ENCODE peak calls at places on chromosomes 13 and 19, in ten cellular contexts. One of them, this sample, is unnamed.

GRCh38 chr19:57269515-57270250 is 10.6 kb upstream of the ZNF460 start:
- DNase-seq in heart right ventricle: no peak
- DNase-seq in fibroblast of mammary gland: peak
- DNase-seq in ovary: no peak
- DNase-seq in endothelial cell of umbilical vein: peak
- DNase-seq in PC-9: no peak
- DNase-seq in NB4: no peak
- DNase-seq in uterus: no peak
- DNase-seq in testis: no peak
- DNase-seq in thoracic aorta: no peak
- DNase-seq in this sample: peak

GRCh38 chr13:95382411-95382810 is 81.2 kb upstream of the ABCC4 start:
- DNase-seq in PC-9: no peak
- DNase-seq in fibroblast of mammary gland: no peak
- DNase-seq in heart right ventricle: no peak
- DNase-seq in uterus: no peak
- DNase-seq in NB4: no peak
- DNase-seq in ovary: no peak
- DNase-seq in endothelial cell of umbilical vein: no peak
- DNase-seq in thoracic aorta: no peak
- DNase-seq in testis: no peak
- DNase-seq in this sample: peak

GRCh38 chr13:73996569-73996968 is 137.6 kb downstream of the KLF12 start:
- DNase-seq in fibroblast of mammary gland: no peak
- DNase-seq in thoracic aorta: no peak
- DNase-seq in endothelial cell of umbilical vein: no peak
- DNase-seq in heart right ventricle: no peak
- DNase-seq in PC-9: no peak
- DNase-seq in NB4: no peak
- DNase-seq in uterus: no peak
- DNase-seq in ovary: no peak
- DNase-seq in testis: no peak
- DNase-seq in this sample: no peak

GRCh38 chr13:106349080-106349841 is 186.2 kb downstream of the EFNB2 start:
- DNase-seq in fibroblast of mammary gland: peak
- DNase-seq in testis: peak
- DNase-seq in uterus: no peak
- DNase-seq in thoracic aorta: no peak
- DNase-seq in endothelial cell of umbilical vein: peak
- DNase-seq in NB4: no peak
- DNase-seq in heart right ventricle: peak
- DNase-seq in PC-9: peak
- DNase-seq in ovary: peak
- DNase-seq in this sample: peak

GRCh38 chr13:22311734-22312404 is 641.0 kb downstream of the FGF9 start:
- DNase-seq in ovary: no peak
- DNase-seq in PC-9: no peak
- DNase-seq in NB4: no peak
- DNase-seq in uterus: peak
- DNase-seq in fibroblast of mammary gland: no peak
- DNase-seq in testis: no peak
- DNase-seq in endothelial cell of umbilical vein: no peak
- DNase-seq in heart right ventricle: peak
- DNase-seq in thoracic aorta: no peak
- DNase-seq in this sample: no peak

GRCh38 chr13:51286135-51287002 is 53.1 kb upstream of the SERPINE3 start:
- DNase-seq in endothelial cell of umbilical vein: peak
- DNase-seq in NB4: peak
- DNase-seq in thoracic aorta: peak
- DNase-seq in ovary: peak
- DNase-seq in testis: peak
- DNase-seq in uterus: peak
- DNase-seq in PC-9: peak
- DNase-seq in fibroblast of mammary gland: peak
- DNase-seq in heart right ventricle: peak
- DNase-seq in this sample: peak

GRCh38 chr13:74115138-74115537 is 19.1 kb downstream of the KLF12 start:
- DNase-seq in endothelial cell of umbilical vein: peak
- DNase-seq in fibroblast of mammary gland: peak
- DNase-seq in uterus: no peak
- DNase-seq in thoracic aorta: no peak
- DNase-seq in NB4: no peak
- DNase-seq in ovary: no peak
- DNase-seq in heart right ventricle: no peak
- DNase-seq in testis: no peak
- DNase-seq in PC-9: no peak
- DNase-seq in this sample: peak

GRCh38 chr13:30872685-30873443 is 33.2 kb upstream of the MEDAG start:
- DNase-seq in NB4: peak
- DNase-seq in testis: peak
- DNase-seq in heart right ventricle: peak
- DNase-seq in endothelial cell of umbilical vein: peak
- DNase-seq in uterus: peak
- DNase-seq in thoracic aorta: no peak
- DNase-seq in PC-9: no peak
- DNase-seq in ovary: peak
- DNase-seq in fibroblast of mammary gland: peak
- DNase-seq in this sample: peak

GRCh38 chr13:51538626-51539179 is 45.6 kb upstream of the WDFY2 start:
- DNase-seq in endothelial cell of umbilical vein: no peak
- DNase-seq in NB4: no peak
- DNase-seq in fibroblast of mammary gland: no peak
- DNase-seq in thoracic aorta: no peak
- DNase-seq in PC-9: no peak
- DNase-seq in testis: no peak
- DNase-seq in heart right ventricle: no peak
- DNase-seq in uterus: no peak
- DNase-seq in ovary: no peak
- DNase-seq in this sample: no peak

GRCh38 chr13:27281420-27281819 is 10.8 kb downstream of the RASL11A start:
- DNase-seq in uterus: no peak
- DNase-seq in NB4: peak
- DNase-seq in heart right ventricle: no peak
- DNase-seq in ovary: no peak
- DNase-seq in fibroblast of mammary gland: no peak
- DNase-seq in endothelial cell of umbilical vein: no peak
- DNase-seq in testis: no peak
- DNase-seq in thoracic aorta: no peak
- DNase-seq in PC-9: no peak
- DNase-seq in this sample: no peak

GRCh38 chr13:107339209-107339608 is 771.3 kb upstream of the ARGLU1 start:
- DNase-seq in endothelial cell of umbilical vein: no peak
- DNase-seq in ovary: no peak
- DNase-seq in fibroblast of mammary gland: peak
- DNase-seq in heart right ventricle: no peak
- DNase-seq in PC-9: no peak
- DNase-seq in uterus: no peak
- DNase-seq in testis: no peak
- DNase-seq in NB4: no peak
- DNase-seq in thoracic aorta: no peak
- DNase-seq in this sample: peak

GRCh38 chr19:1576242-1577089 is 8.3 kb upstream of the MEX3D start:
- DNase-seq in NB4: no peak
- DNase-seq in PC-9: no peak
- DNase-seq in fibroblast of mammary gland: no peak
- DNase-seq in ovary: no peak
- DNase-seq in uterus: no peak
- DNase-seq in endothelial cell of umbilical vein: no peak
- DNase-seq in testis: no peak
- DNase-seq in thoracic aorta: no peak
- DNase-seq in heart right ventricle: no peak
- DNase-seq in this sample: no peak
- H3K4me3 ChIP-seq in NB4: no peak
- H3K4me3 ChIP-seq in PC-9: no peak
- H3K4me3 ChIP-seq in fibroblast of mammary gland: no peak
- H3K4me3 ChIP-seq in ovary: no peak
- H3K4me3 ChIP-seq in uterus: no peak
- H3K4me3 ChIP-seq in endothelial cell of umbilical vein: no peak
- H3K4me3 ChIP-seq in testis: no peak
- H3K4me3 ChIP-seq in thoracic aorta: no peak
- H3K4me3 ChIP-seq in heart right ventricle: no peak
- H3K4me3 ChIP-seq in this sample: no peak

DNA sequence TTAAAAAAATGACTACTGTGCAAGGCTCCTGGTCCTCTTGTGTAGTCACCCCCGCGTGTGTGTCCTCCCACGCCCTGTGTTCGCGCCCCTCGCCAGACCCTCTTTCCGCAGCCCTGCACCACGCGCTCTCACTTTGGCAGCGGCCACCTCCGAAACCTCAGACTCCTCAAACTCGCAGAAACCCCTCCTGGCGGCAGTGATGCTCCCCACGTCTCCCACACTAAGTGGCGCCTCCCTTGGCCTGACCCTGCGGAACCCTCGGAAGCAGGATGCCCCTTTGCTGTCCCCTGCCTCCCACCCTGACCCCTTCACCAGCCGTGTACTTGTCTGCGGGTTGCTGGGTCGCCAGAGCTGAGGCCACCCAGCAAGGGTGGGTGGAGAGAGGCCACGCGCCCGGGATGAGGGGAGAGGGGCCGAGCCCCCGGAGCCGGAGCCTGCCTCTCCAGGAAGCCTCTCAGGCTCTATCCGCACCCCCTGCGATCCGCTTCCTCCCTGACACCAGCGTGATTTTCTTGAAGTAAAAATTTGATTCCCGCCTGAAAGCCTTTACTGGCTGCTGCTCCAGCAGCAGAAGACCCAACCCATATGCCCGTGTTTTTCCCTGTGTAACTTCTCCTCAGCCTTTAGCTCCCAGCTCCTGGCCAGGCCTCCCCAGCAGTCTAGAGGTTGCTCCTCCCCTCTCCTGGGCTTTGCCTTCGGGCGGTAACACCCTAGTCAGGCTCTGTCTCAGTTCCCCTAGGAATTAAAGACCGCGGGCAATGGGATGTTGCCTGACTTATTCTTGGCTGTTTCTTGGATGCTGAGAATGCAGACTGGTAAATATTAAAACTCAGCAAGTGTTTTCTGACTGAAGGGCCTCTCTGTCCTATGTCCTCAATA is 55.2 kb downstream of the MIPEP start:
- DNase-seq in endothelial cell of umbilical vein: no peak
- DNase-seq in PC-9: no peak
- DNase-seq in NB4: no peak
- DNase-seq in ovary: no peak
- DNase-seq in heart right ventricle: no peak
- DNase-seq in thoracic aorta: no peak
- DNase-seq in uterus: no peak
- DNase-seq in fibroblast of mammary gland: no peak
- DNase-seq in testis: no peak
- DNase-seq in this sample: no peak
- TF ChIP-seq CTCF in endothelial cell of umbilical vein: no peak
- TF ChIP-seq CTCF in PC-9: no peak
- TF ChIP-seq CTCF in NB4: no peak
- TF ChIP-seq CTCF in ovary: no peak
- TF ChIP-seq CTCF in heart right ventricle: no peak
- TF ChIP-seq CTCF in thoracic aorta: no peak
- TF ChIP-seq CTCF in uterus: no peak
- TF ChIP-seq CTCF in fibroblast of mammary gland: no peak
- TF ChIP-seq CTCF in testis: no peak
- TF ChIP-seq CTCF in this sample: no peak

GRCh38 chr19:12723383-12723642 is 419 bp downstream of the TNPO2 start:
- DNase-seq in NB4: peak
- DNase-seq in heart right ventricle: no peak
- DNase-seq in PC-9: no peak
- DNase-seq in fibroblast of mammary gland: peak
- DNase-seq in uterus: no peak
- DNase-seq in endothelial cell of umbilical vein: no peak
- DNase-seq in ovary: no peak
- DNase-seq in thoracic aorta: no peak
- DNase-seq in testis: no peak
- DNase-seq in this sample: no peak

GRCh38 chr19:12721656-12722565 is 1.8 kb downstream of the TNPO2 start:
- DNase-seq in endothelial cell of umbilical vein: peak
- DNase-seq in uterus: peak
- DNase-seq in testis: peak
- DNase-seq in ovary: peak
- DNase-seq in fibroblast of mammary gland: peak
- DNase-seq in NB4: peak
- DNase-seq in thoracic aorta: no peak
- DNase-seq in PC-9: peak
- DNase-seq in heart right ventricle: peak
- DNase-seq in this sample: peak

GRCh38 chr19:12720851-12721655 is 2.7 kb downstream of the TNPO2 start:
- DNase-seq in uterus: peak
- DNase-seq in PC-9: no peak
- DNase-seq in thoracic aorta: no peak
- DNase-seq in fibroblast of mammary gland: no peak
- DNase-seq in NB4: no peak
- DNase-seq in endothelial cell of umbilical vein: no peak
- DNase-seq in ovary: peak
- DNase-seq in testis: peak
- DNase-seq in heart right ventricle: peak
- DNase-seq in this sample: peak

GRCh38 chr19:12722566-12723382 is 958 bp downstream of the TNPO2 start:
- DNase-seq in thoracic aorta: peak
- DNase-seq in PC-9: peak
- DNase-seq in uterus: peak
- DNase-seq in testis: peak
- DNase-seq in ovary: peak
- DNase-seq in heart right ventricle: peak
- DNase-seq in fibroblast of mammary gland: peak
- DNase-seq in NB4: peak
- DNase-seq in endothelial cell of umbilical vein: peak
- DNase-seq in this sample: peak

GRCh38 chr19:12720296-12720695 is 3.4 kb downstream of the TNPO2 start:
- DNase-seq in uterus: no peak
- DNase-seq in thoracic aorta: no peak
- DNase-seq in endothelial cell of umbilical vein: no peak
- DNase-seq in heart right ventricle: no peak
- DNase-seq in fibroblast of mammary gland: no peak
- DNase-seq in PC-9: no peak
- DNase-seq in ovary: no peak
- DNase-seq in testis: no peak
- DNase-seq in NB4: no peak
- DNase-seq in this sample: no peak
- H3K4me3 ChIP-seq in uterus: no peak
- H3K4me3 ChIP-seq in thoracic aorta: peak
- H3K4me3 ChIP-seq in endothelial cell of umbilical vein: peak
- H3K4me3 ChIP-seq in heart right ventricle: peak
- H3K4me3 ChIP-seq in fibroblast of mammary gland: peak
- H3K4me3 ChIP-seq in PC-9: peak
- H3K4me3 ChIP-seq in ovary: peak
- H3K4me3 ChIP-seq in testis: peak
- H3K4me3 ChIP-seq in NB4: peak
- H3K4me3 ChIP-seq in this sample: peak

GRCh38 chr19:11560404-11560988 is 1.5 kb upstream of the ELOF1 start:
- DNase-seq in endothelial cell of umbilical vein: peak
- DNase-seq in heart right ventricle: no peak
- DNase-seq in thoracic aorta: no peak
- DNase-seq in ovary: peak
- DNase-seq in testis: peak
- DNase-seq in uterus: no peak
- DNase-seq in NB4: peak
- DNase-seq in fibroblast of mammary gland: peak
- DNase-seq in PC-9: peak
- DNase-seq in this sample: peak
- TF ChIP-seq CTCF in endothelial cell of umbilical vein: peak
- TF ChIP-seq CTCF in heart right ventricle: peak
- TF ChIP-seq CTCF in thoracic aorta: peak
- TF ChIP-seq CTCF in ovary: peak
- TF ChIP-seq CTCF in testis: peak
- TF ChIP-seq CTCF in uterus: peak
- TF ChIP-seq CTCF in NB4: peak
- TF ChIP-seq CTCF in fibroblast of mammary gland: peak
- TF ChIP-seq CTCF in PC-9: peak
- TF ChIP-seq CTCF in this sample: peak